ENCODE peak calls at places on chromosomes 11 and 22, in four cellular contexts. V is HEK293T; C is globus pallidus; R is central memory CD8-positive, alpha-beta T cell. I is an unnamed sample.

GRCh38 chr11:86955674-86956522 is 703 bp upstream of the FZD4 start:
- DNase-seq in V (peak), R (no peak), C (peak), I (peak)

GRCh38 chr11:116471608-116472007 is 301.2 kb downstream of the BUD13 start:
- DNase-seq in C (no peak), R (no peak), V (no peak), I (no peak)

GRCh38 chr22:36197601-36198146 is 3.9 kb downstream of the APOL4 start:
- DNase-seq in V (no peak), R (no peak), C (no peak), I (peak)

GRCh38 chr11:60657880-60658279 is 41.5 kb upstream of the MS4A8 start:
- DNase-seq in C (no peak), V (no peak), R (no peak), I (no peak)

GRCh38 chr11:12799373-12799835 is 125.2 kb downstream of the TEAD1 start:
- DNase-seq in C (no peak), V (no peak), R (no peak), I (no peak)

GRCh38 chr11:34926101-34926830 is 9.8 kb downstream of the PDHX start:
- DNase-seq in R (no peak), V (peak), C (peak), I (peak)

GRCh38 chr11:112292785-112293407 is 32.2 kb upstream of the PLET1 start:
- DNase-seq in R (no peak), C (no peak), V (no peak), I (no peak)

GRCh38 chr22:19717691-19718254 is 3.5 kb downstream of the SEPTIN5 start:
- DNase-seq in R (peak), C (peak), V (peak), I (peak)

GRCh38 chr22:32574957-32575893 is 100.6 kb downstream of the FBXO7 start:
- DNase-seq in C (no peak), V (no peak), R (no peak), I (no peak)

GRCh38 chr22:31652129-31652528 is 9.9 kb downstream of the PISD start:
- DNase-seq in C (no peak), V (no peak), R (no peak), I (no peak)

GRCh38 chr11:35615911-35616900 is 2.1 kb upstream of the FJX1 start:
- DNase-seq in R (no peak), C (peak), V (no peak), I (no peak)